ENCODE peak calls at places on chromosomes 16 and 17, in four cellular contexts. W, R, Q and S are unnamed samples.

GRCh38 chr16:46918905-46919792 is 35.0 kb downstream of the GPT2 start:
- DNase-seq in R (no peak), W (peak; percentile 72), Q (no peak), S (no peak)

GRCh38 chr17:5110816-5111215 is 862 bp downstream of the ZNF232 start:
- DNase-seq in R (no peak), W (peak; percentile 67), Q (no peak), S (no peak)

GRCh38 chr17:64420143-64420670 is 28.7 kb upstream of the MILR1 start:
- DNase-seq in Q (peak; percentile 85), R (peak; percentile 79), W (peak; percentile 87), S (peak; percentile 85)

GRCh38 chr17:29566473-29567361 is at the start of gene ABHD15:
- DNase-seq in Q (peak; percentile 75), W (peak; percentile 45), R (peak; percentile 69), S (peak; percentile 81)

GRCh38 chr16:1363501-1364041 is 11.8 kb downstream of the GNPTG start:
- DNase-seq in R (peak; percentile 21), Q (peak; percentile 67), W (peak; percentile 63), S (peak; percentile 37)

GRCh38 chr17:80963812-80964211 is 27.8 kb upstream of the CHMP6 start:
- DNase-seq in R (no peak), W (no peak), Q (no peak), S (no peak)

GRCh38 chr17:77690271-77691161 is 268.0 kb upstream of the TNRC6C start:
- DNase-seq in R (no peak), Q (no peak), W (peak; percentile 73), S (peak; percentile 1)

GRCh38 chr17:74605361-74605760 is 13.3 kb upstream of the CD300LD start:
- DNase-seq in W (no peak), R (peak; percentile 75), Q (peak; percentile 43), S (peak; percentile 58)

GRCh38 chr16:14181371-14182050 is 110.4 kb downstream of the MRTFB start:
- DNase-seq in W (no peak), Q (peak; percentile 75), R (peak; percentile 85), S (peak; percentile 85)

GRCh38 chr17:55117063-55117611 is 147.6 kb upstream of the HLF start:
- DNase-seq in Q (no peak), W (no peak), R (no peak), S (no peak)

GRCh38 chr16:9885457-9885856 is 296.8 kb downstream of the GRIN2A start:
- DNase-seq in W (no peak), Q (no peak), R (no peak), S (no peak)

GRCh38 chr17:32350662-32351418 is 883 bp downstream of the ZNF207 start:
- DNase-seq in R (peak; percentile 78), W (peak; percentile 72), Q (peak; percentile 79), S (peak; percentile 82)

GRCh38 chr17:80738406-80738805 is 193.8 kb downstream of the RPTOR start:
- DNase-seq in W (peak; percentile 70), Q (no peak), R (no peak), S (no peak)

GRCh38 chr17:29146369-29146972 is 33.7 kb downstream of the MYO18A start:
- DNase-seq in Q (no peak), W (no peak), R (no peak), S (no peak)

GRCh38 chr17:5705081-5705875 is 121.0 kb upstream of the NLRP1 start:
- DNase-seq in W (peak; percentile 17), R (peak; percentile 9), Q (no peak), S (no peak)

GRCh38 chr17:50505731-50506130 is 2.5 kb upstream of the MYCBPAP start:
- DNase-seq in W (no peak), Q (no peak), R (no peak), S (no peak)

GRCh38 chr17:29732613-29733012 is 109.9 kb upstream of the CORO6 start:
- DNase-seq in R (no peak), Q (peak; percentile 49), W (no peak), S (peak; percentile 49)

GRCh38 chr17:81396722-81397313 is 1.6 kb downstream of the BAHCC1 start:
- DNase-seq in W (no peak), R (peak; percentile 28), Q (peak; percentile 83), S (peak; percentile 44)

GRCh38 chr17:61531223-61531622 is 59.8 kb downstream of the NACA2 start:
- DNase-seq in W (no peak), Q (no peak), R (no peak), S (no peak)

GRCh38 chr16:4936991-4937781 is at the start of gene PPL:
- DNase-seq in R (no peak), W (no peak), Q (peak; percentile 73), S (no peak)

GRCh38 chr17:27586203-27586701 is 44.7 kb upstream of the LGALS9 start:
- DNase-seq in R (peak; percentile 86), W (no peak), Q (peak; percentile 49), S (peak; percentile 79)

DNA sequence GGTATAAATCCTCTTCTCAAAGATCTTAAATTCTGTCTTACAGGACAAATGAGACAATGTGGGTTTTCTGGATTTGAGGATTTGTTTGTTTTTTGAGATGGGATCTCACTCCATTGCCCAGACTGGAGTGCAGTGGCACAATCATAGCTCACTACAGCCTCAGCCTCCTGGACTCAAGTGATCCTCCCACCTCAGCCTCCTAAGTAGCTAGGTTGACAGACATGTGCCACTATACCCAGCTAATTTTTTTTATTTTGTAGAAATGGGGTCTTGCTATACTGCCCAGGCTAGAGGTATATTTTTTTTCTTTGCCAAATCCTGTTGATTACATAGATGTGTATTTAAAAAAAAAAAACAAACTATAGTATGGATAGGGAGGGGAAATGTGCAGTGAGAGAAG is 31.8 kb upstream of the SDR42E2 start:
- DNase-seq in Q (no peak), W (no peak), R (no peak), S (no peak)
- TF ChIP-seq CTCF in Q (no peak), W (no peak), R (no peak), S (no peak)

GRCh38 chr16:88764913-88765349 is 20.1 kb downstream of the PIEZO1 start:
- DNase-seq in W (no peak), Q (no peak), R (no peak), S (no peak)
- TF ChIP-seq CTCF in W (no peak), Q (no peak), R (no peak), S (no peak)

DNA sequence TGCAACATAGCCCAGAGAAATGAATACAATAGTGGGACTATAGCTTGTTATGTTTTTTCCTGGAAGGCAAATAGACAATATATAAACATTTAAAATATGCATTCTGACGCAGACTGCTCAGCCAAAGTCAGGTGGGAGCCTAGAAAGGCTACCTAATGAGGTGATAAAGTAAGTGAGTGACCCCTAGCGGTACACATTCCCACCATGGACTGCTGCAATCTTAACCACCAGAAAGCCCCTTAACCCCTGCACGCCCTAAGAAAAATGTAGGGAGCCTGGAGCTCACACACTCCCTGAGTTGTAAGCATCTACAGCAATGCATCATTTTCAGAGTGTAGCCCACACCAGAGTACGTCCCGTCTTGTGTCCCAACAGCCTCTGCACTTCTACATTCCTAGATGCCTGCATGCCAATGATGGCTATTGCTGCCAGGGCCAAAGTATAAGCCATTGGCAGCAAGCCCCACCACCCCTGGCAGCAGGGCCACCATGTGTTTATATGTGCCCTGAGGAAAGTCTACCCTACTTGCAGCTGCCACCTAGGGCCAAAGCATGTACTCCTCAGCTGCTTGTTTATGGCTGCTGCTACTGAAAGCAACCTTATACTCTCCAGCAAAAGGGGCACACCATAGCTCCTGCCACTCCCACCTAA is 127.6 kb downstream of the KIF2B start:
- DNase-seq in Q (peak; percentile 19), R (no peak), W (peak; percentile 12), S (no peak)
- TF ChIP-seq CTCF in Q (no peak), R (no peak), W (peak; percentile 64), S (no peak)

DNA sequence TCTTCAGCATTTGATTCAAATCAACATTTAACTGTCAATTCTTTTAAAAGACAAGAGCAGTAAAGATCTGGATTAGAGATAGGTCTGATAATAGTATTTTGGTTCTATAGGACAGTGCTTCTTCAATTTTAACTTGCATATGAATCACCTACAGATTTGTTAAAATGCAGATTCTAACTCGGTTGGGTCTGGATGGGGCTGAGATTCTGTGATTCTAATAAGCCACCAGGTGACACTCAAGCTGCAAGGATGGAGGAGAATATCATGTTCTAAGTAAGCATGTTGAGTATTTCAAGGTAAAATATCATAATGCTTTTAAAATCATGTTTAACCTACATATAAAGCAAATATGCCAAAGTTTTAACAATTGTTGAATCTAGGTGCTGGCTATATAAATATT is 15.8 kb downstream of the TSPOAP1 start:
- DNase-seq in Q (peak; percentile 33), R (no peak), W (peak; percentile 16), S (no peak)
- TF ChIP-seq CTCF in Q (peak; percentile 38), R (no peak), W (peak; percentile 50), S (no peak)

DNA sequence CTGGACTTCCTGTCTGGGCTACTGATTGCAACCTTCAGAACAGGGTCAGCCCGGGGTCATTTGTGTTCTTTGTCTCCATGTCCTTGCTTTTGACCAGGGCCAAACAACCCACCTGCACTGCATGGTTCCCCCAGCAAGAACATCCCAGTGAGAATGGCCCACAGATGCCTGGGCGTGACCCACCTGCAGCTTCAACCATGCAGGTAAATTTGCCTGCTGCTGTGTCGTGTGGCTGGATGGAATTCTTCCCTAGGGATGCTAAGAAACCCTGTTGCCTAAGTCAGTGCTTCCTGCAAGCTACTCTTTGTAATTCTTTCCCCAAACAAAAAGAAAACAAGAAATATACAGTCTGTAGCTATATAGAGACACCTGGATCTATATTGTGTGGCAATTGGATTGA is 12.5 kb downstream of the CDH13 start:
- DNase-seq in R (no peak), W (no peak), Q (no peak), S (no peak)
- TF ChIP-seq CTCF in R (no peak), W (no peak), Q (no peak), S (no peak)

GRCh38 chr16:6016530-6017184 is 919.1 kb upstream of the EEF2KMT start:
- DNase-seq in Q (peak; percentile 46), R (no peak), W (peak; percentile 8), S (no peak)
- TF ChIP-seq CTCF in Q (peak; percentile 25), R (no peak), W (peak; percentile 69), S (no peak)

DNA sequence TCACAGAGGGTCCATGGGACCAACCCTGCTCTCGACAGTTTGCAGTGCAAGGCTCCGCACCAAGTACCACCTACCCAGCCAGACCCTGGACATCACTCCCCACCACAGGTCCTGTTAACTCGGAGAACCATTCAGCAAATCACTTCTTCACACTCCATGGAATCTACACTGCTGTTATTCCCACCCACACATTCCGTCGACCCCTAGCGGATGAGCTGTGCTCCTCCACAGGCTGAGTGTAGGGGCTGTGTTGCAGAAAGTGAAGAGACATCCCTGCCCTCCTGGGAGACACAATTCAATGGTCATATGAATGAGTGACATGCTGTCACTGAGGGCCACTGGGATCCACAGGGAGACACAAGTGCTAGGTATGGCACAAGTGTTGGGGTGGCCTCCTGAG is 27.5 kb downstream of the MPG start:
- DNase-seq in Q (no peak), W (no peak), R (no peak), S (no peak)
- TF ChIP-seq CTCF in Q (no peak), W (no peak), R (no peak), S (no peak)

DNA sequence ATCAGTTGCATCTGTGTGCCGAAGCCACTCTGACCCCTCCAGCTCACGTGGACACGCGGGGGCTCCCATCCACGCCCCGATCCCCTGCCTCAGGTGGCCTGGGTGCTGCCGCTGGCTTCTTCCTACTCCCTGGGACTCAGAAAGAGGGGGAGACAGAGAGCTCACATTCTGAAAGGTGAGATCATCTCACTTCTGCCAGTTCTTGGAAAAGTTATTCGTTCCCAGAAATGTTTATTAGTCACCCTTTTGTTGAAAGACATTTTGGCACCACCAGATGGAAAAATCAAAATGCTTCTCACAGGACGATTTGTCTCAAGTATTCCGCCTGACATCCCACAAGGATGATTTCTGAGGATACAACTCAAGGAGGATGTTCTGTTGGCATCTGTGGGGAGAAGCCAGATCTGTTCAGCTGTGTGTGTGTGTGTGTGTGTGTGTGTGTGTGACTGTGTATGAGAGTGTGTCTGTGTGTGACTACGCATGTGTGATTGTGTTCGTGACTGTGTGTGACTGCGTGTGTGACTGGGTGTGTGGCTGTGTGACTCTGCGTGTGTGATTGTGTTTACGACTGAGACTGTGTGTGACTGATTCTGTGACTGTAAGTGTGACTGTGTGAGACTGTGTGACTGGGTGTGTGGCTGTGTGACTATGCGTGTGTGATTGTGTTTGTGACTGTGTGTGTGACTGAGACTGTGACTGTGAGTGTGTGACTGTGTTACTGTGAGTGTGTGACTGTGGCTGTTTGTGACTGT is 207.3 kb downstream of the NTN1 start:
- DNase-seq in Q (no peak), W (no peak), R (peak; percentile 98), S (peak; percentile 57)
- TF ChIP-seq CTCF in Q (no peak), W (no peak), R (peak; percentile 49), S (no peak)